ENCODE peak calls at places on chromosomes 11 and 22, in six cellular contexts. One of them, this sample, is unnamed.

GRCh38 chr11:123568367-123568870 is 86.0 kb downstream of the SCN3B start:
- DNase-seq in hepatocyte: no peak
- DNase-seq in fibroblast of villous mesenchyme: no peak
- DNase-seq in IMR-90: no peak
- DNase-seq in MM.1S: no peak
- DNase-seq in left lung: no peak
- DNase-seq in this sample: no peak

GRCh38 chr22:39610246-39610645 is 39.7 kb downstream of the CACNA1I start:
- DNase-seq in hepatocyte: no peak
- DNase-seq in MM.1S: no peak
- DNase-seq in left lung: no peak
- DNase-seq in IMR-90: no peak
- DNase-seq in fibroblast of villous mesenchyme: no peak
- DNase-seq in this sample: no peak

GRCh38 chr11:64216879-64217278 is 9.1 kb downstream of the TRPT1 start:
- DNase-seq in hepatocyte: no peak
- DNase-seq in MM.1S: no peak
- DNase-seq in left lung: no peak
- DNase-seq in fibroblast of villous mesenchyme: no peak
- DNase-seq in IMR-90: no peak
- DNase-seq in this sample: no peak

GRCh38 chr11:9362393-9362863 is 22.0 kb upstream of the IPO7 start:
- DNase-seq in MM.1S: no peak
- DNase-seq in left lung: no peak
- DNase-seq in IMR-90: no peak
- DNase-seq in hepatocyte: no peak
- DNase-seq in fibroblast of villous mesenchyme: no peak
- DNase-seq in this sample: no peak

GRCh38 chr11:26950260-26950719 is 43.6 kb upstream of the FIBIN start:
- DNase-seq in fibroblast of villous mesenchyme: peak
- DNase-seq in MM.1S: no peak
- DNase-seq in IMR-90: peak
- DNase-seq in hepatocyte: no peak
- DNase-seq in left lung: peak
- DNase-seq in this sample: no peak

GRCh38 chr11:107683807-107684206 is 28.0 kb downstream of the SLN start:
- DNase-seq in left lung: no peak
- DNase-seq in fibroblast of villous mesenchyme: no peak
- DNase-seq in MM.1S: no peak
- DNase-seq in hepatocyte: no peak
- DNase-seq in IMR-90: no peak
- DNase-seq in this sample: no peak

GRCh38 chr22:34070051-34070450 is 149.8 kb upstream of the LARGE1 start:
- DNase-seq in IMR-90: no peak
- DNase-seq in left lung: no peak
- DNase-seq in hepatocyte: no peak
- DNase-seq in MM.1S: no peak
- DNase-seq in fibroblast of villous mesenchyme: no peak
- DNase-seq in this sample: no peak

GRCh38 chr22:31609716-31610115 is 52.3 kb downstream of the PISD start:
- DNase-seq in fibroblast of villous mesenchyme: no peak
- DNase-seq in left lung: no peak
- DNase-seq in IMR-90: no peak
- DNase-seq in MM.1S: no peak
- DNase-seq in hepatocyte: no peak
- DNase-seq in this sample: no peak

GRCh38 chr11:94792453-94792852 is 24.3 kb downstream of the AMOTL1 start:
- DNase-seq in MM.1S: no peak
- DNase-seq in fibroblast of villous mesenchyme: peak
- DNase-seq in hepatocyte: no peak
- DNase-seq in left lung: no peak
- DNase-seq in IMR-90: no peak
- DNase-seq in this sample: no peak

GRCh38 chr22:39150848-39151215 is 1.6 kb downstream of the CBX7 start:
- DNase-seq in MM.1S: no peak
- DNase-seq in left lung: no peak
- DNase-seq in hepatocyte: peak
- DNase-seq in IMR-90: no peak
- DNase-seq in fibroblast of villous mesenchyme: no peak
- DNase-seq in this sample: no peak

GRCh38 chr11:14554959-14555358 is 34.8 kb upstream of the PSMA1 start:
- DNase-seq in hepatocyte: peak
- DNase-seq in left lung: no peak
- DNase-seq in IMR-90: no peak
- DNase-seq in MM.1S: peak
- DNase-seq in fibroblast of villous mesenchyme: peak
- DNase-seq in this sample: peak

GRCh38 chr11:131129474-131129873 is 213.2 kb upstream of the SNX19 start:
- DNase-seq in hepatocyte: no peak
- DNase-seq in fibroblast of villous mesenchyme: no peak
- DNase-seq in left lung: no peak
- DNase-seq in IMR-90: no peak
- DNase-seq in MM.1S: no peak
- DNase-seq in this sample: no peak

GRCh38 chr22:42078469-42079318 is 806 bp upstream of the SMDT1 start:
- DNase-seq in IMR-90: no peak
- DNase-seq in MM.1S: no peak
- DNase-seq in fibroblast of villous mesenchyme: peak
- DNase-seq in left lung: no peak
- DNase-seq in hepatocyte: no peak
- DNase-seq in this sample: no peak

GRCh38 chr11:44567876-44568256 is 2.4 kb downstream of the CD82 start:
- DNase-seq in fibroblast of villous mesenchyme: no peak
- DNase-seq in hepatocyte: no peak
- DNase-seq in left lung: no peak
- DNase-seq in MM.1S: no peak
- DNase-seq in IMR-90: no peak
- DNase-seq in this sample: no peak

GRCh38 chr22:47497666-47498065 is 735.2 kb downstream of the TBC1D22A start:
- DNase-seq in IMR-90: no peak
- DNase-seq in hepatocyte: no peak
- DNase-seq in left lung: no peak
- DNase-seq in fibroblast of villous mesenchyme: no peak
- DNase-seq in MM.1S: no peak
- DNase-seq in this sample: no peak

GRCh38 chr22:37303821-37304274 is 21.5 kb downstream of the CYTH4 start:
- DNase-seq in left lung: peak
- DNase-seq in fibroblast of villous mesenchyme: peak
- DNase-seq in MM.1S: no peak
- DNase-seq in IMR-90: peak
- DNase-seq in hepatocyte: peak
- DNase-seq in this sample: no peak

GRCh38 chr11:12430912-12431311 is 53.5 kb downstream of the PARVA start:
- DNase-seq in left lung: peak
- DNase-seq in IMR-90: peak
- DNase-seq in MM.1S: no peak
- DNase-seq in fibroblast of villous mesenchyme: peak
- DNase-seq in hepatocyte: peak
- DNase-seq in this sample: no peak

GRCh38 chr11:93481696-93482095 is 61.5 kb downstream of the SMCO4 start:
- DNase-seq in IMR-90: no peak
- DNase-seq in left lung: no peak
- DNase-seq in MM.1S: no peak
- DNase-seq in fibroblast of villous mesenchyme: no peak
- DNase-seq in hepatocyte: no peak
- DNase-seq in this sample: no peak
- TF ChIP-seq CTCF in IMR-90: no peak
- TF ChIP-seq CTCF in left lung: no peak
- TF ChIP-seq CTCF in MM.1S: no peak
- TF ChIP-seq CTCF in fibroblast of villous mesenchyme: no peak
- TF ChIP-seq CTCF in hepatocyte: no peak
- TF ChIP-seq CTCF in this sample: peak

DNA sequence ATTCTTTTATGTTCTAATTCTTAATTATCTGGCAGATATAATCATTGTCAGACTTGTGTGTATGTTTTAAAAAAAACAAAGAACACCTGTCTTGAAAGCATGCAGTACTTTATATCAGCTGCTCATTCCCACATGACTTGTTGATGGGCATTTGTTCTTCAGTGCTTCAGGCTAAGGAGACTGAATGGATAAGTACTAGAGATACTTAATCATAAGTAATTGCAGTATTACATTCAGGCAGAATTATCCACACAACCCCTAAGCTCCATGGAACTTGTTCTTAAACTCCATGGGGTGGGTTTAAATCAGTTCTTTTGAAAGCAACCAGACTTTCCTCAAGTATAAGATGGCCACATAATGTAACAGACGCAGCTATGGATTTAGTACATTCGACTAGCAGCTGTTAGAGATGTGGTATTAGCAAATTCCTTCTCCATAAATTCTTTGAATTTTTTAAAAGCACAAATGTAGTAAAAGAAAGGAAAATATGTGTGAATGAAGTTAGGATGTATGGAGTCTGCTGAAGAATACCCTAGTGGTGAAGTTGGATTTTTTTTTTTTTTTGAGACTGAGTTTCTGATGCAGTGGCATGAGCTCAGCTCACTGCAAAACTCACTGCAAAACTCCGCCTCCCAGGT is 3.0 kb downstream of the JAM3 start:
- DNase-seq in MM.1S: no peak
- DNase-seq in hepatocyte: no peak
- DNase-seq in IMR-90: peak
- DNase-seq in fibroblast of villous mesenchyme: peak
- DNase-seq in left lung: no peak
- DNase-seq in this sample: no peak
- TF ChIP-seq CTCF in MM.1S: no peak
- TF ChIP-seq CTCF in hepatocyte: no peak
- TF ChIP-seq CTCF in IMR-90: no peak
- TF ChIP-seq CTCF in fibroblast of villous mesenchyme: peak
- TF ChIP-seq CTCF in left lung: no peak
- TF ChIP-seq CTCF in this sample: no peak

GRCh38 chr11:72228229-72228843 is 3.8 kb downstream of the INPPL1 start:
- DNase-seq in fibroblast of villous mesenchyme: no peak
- DNase-seq in hepatocyte: peak
- DNase-seq in left lung: no peak
- DNase-seq in MM.1S: no peak
- DNase-seq in IMR-90: no peak
- DNase-seq in this sample: no peak
- TF ChIP-seq CTCF in fibroblast of villous mesenchyme: no peak
- TF ChIP-seq CTCF in hepatocyte: no peak
- TF ChIP-seq CTCF in left lung: no peak
- TF ChIP-seq CTCF in MM.1S: no peak
- TF ChIP-seq CTCF in IMR-90: no peak
- TF ChIP-seq CTCF in this sample: no peak

DNA sequence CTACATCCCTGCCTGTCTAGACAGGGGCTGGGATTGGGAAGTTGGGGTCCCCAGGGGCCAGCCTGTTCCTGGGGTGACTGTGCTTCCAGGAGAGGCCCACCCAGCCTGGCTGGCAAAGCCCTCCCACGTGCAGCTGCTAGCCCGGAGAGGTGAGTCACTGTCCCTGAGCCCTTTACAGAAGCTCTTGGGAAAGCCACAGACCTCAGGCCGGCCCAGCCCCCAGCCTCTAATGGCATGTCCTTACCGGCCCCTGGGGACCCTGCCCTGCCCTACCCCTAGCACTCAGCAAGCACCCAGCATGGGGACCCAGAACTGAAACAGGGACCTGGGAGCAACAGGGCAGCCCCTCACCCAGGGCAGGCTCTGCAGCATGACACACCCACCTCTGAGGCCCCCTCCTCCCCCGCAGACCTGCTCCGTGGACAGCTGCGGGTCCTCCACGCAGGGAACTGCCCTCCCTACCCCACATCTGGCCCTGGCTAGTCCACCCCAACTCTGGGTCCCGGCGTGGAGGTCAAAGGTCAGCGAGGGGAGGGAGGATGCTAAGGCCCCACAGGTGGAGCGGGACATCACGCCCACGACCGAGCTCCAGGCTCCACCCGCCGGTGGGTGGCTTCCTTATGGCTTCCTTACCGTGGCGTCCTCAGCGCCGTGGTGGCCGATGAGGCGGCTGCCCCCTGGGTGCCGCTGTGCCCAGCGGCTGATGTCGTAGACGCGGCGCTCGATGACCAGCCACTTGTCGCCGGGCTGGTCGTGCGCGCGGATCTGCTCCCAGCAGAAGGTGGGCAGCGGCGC is 612 bp downstream of the FADS3 start:
- DNase-seq in hepatocyte: peak
- DNase-seq in fibroblast of villous mesenchyme: peak
- DNase-seq in MM.1S: no peak
- DNase-seq in left lung: peak
- DNase-seq in IMR-90: peak
- DNase-seq in this sample: peak
- TF ChIP-seq CTCF in hepatocyte: no peak
- TF ChIP-seq CTCF in fibroblast of villous mesenchyme: no peak
- TF ChIP-seq CTCF in MM.1S: no peak
- TF ChIP-seq CTCF in left lung: no peak
- TF ChIP-seq CTCF in IMR-90: peak
- TF ChIP-seq CTCF in this sample: no peak

This sample was measured in GM12865.